ENCODE peak calls at places on chromosomes 2 and 18, in nine cellular contexts. S is CD8-positive, alpha-beta T cell; U is mesendoderm; C is neuronal stem cell; K is fibroblast of lung; V is suprapubic skin; J is tibial artery; F is CD4-positive, CD25-positive, alpha-beta regulatory T cell; A is BE2C. N is an unnamed sample.

GRCh38 chr18:5057348-5058012 is 139.6 kb downstream of the AKAIN1 start:
- DNase-seq in F (peak; percentile 61), K (peak; percentile 26), C (peak; percentile 71), V (no peak), A (peak; percentile 36), J (peak; percentile 49), U (peak; percentile 80), S (peak; percentile 35), N (peak; percentile 68)

GRCh38 chr2:42459296-42459695 is 34.5 kb downstream of the KCNG3 start:
- DNase-seq in C (no peak), K (no peak), V (no peak), A (no peak), F (no peak), S (no peak), U (peak; percentile 16), J (no peak), N (no peak)

GRCh38 chr2:168995744-168996143 is 35.4 kb downstream of the ABCB11 start:
- DNase-seq in F (no peak), K (no peak), V (no peak), C (no peak), A (no peak), U (no peak), J (no peak), S (no peak), N (no peak)

GRCh38 chr2:6352906-6353515 is 512.7 kb downstream of the CMPK2 start:
- DNase-seq in F (no peak), J (no peak), A (peak; percentile 80), K (peak; percentile 58), S (no peak), U (peak; percentile 78), C (peak; percentile 42), V (no peak), N (peak; percentile 69)

GRCh38 chr2:1633092-1633721 is 111.1 kb downstream of the PXDN start:
- DNase-seq in V (no peak), K (no peak), J (no peak), U (no peak), F (no peak), C (no peak), S (no peak), A (no peak), N (peak; percentile 61)

GRCh38 chr18:36195427-36196122 is 8.3 kb downstream of the MOCOS start:
- DNase-seq in V (no peak), J (no peak), U (no peak), S (no peak), A (no peak), C (no peak), F (no peak), K (peak; percentile 41), N (no peak)

GRCh38 chr2:229601396-229601795 is 113.0 kb downstream of the DNER start:
- DNase-seq in J (no peak), C (no peak), S (no peak), A (no peak), U (no peak), K (peak; percentile 22), F (no peak), V (no peak), N (no peak)

GRCh38 chr2:218985325-218986091 is 524 bp upstream of the FEV start:
- DNase-seq in F (no peak), U (peak; percentile 57), C (no peak), A (peak; percentile 90), S (no peak), K (no peak), J (no peak), V (no peak), N (no peak)

GRCh38 chr2:104658149-104658839 is 195.6 kb upstream of the POU3F3 start:
- DNase-seq in F (peak; percentile 18), J (peak; percentile 58), K (peak; percentile 30), A (peak; percentile 10), S (no peak), V (no peak), U (peak; percentile 89), C (peak; percentile 26), N (no peak)
- H3K27me3 ChIP-seq in F (peaks cover 2% of the 10 kb centered on the region), J (no peaks in the 10 kb centered on the region), K (no peaks in the 10 kb centered on the region), A (no peaks in the 10 kb centered on the region), S (no peaks in the 10 kb centered on the region), V (peaks cover 16% of the 10 kb centered on the region), U (no peaks in the 10 kb centered on the region), C (no peaks in the 10 kb centered on the region), N (no peaks in the 10 kb centered on the region)

GRCh38 chr2:74555610-74556103 is 1.1 kb downstream of the DOK1 start:
- DNase-seq in S (no peak), J (peak; percentile 43), F (no peak), V (no peak), U (peak; percentile 14), K (no peak), C (no peak), A (no peak), N (no peak)

GRCh38 chr2:74553892-74554820 is at the start of the genes DOK1 and LOXL3:
- DNase-seq in U (peak; percentile 92), F (peak; percentile 81), S (peak; percentile 82), C (peak; percentile 92), J (peak; percentile 87), K (peak; percentile 91), V (peak; percentile 90), A (peak; percentile 77), N (peak; percentile 75)

GRCh38 chr2:74554821-74555531 is 456 bp downstream of the DOK1 start:
- DNase-seq in J (peak; percentile 42), S (peak; percentile 46), V (peak; percentile 79), U (peak; percentile 69), F (peak; percentile 58), C (peak; percentile 49), A (no peak), K (peak; percentile 53), N (no peak)

GRCh38 chr2:74556831-74557370 is 2.4 kb downstream of the DOK1 start:
- DNase-seq in A (no peak), V (no peak), S (no peak), J (no peak), K (no peak), C (no peak), U (no peak), F (no peak), N (no peak)

DNA sequence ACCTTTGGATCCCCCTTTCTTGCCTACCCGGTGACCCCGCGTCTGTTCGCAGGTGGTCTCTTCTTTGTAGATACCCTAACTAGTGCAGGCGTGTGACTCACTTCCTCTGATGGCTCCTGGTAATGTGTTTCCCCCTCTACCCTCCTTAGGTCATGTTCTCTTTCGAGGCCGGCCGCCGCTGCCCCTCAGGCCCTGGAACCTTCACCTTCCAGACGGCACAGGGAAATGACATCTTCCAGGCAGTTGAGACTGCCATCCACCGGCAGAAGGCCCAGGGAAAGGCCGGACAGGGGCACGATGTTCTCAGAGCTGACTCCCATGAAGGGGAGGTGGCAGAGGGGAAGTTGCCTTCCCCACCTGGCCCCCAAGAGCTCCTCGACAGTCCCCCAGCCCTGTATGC is 1.6 kb downstream of the DOK1 start:
- DNase-seq in U (no peak), C (no peak), K (no peak), V (no peak), A (no peak), F (no peak), J (no peak), S (no peak), N (no peak)
- H3K4me3 ChIP-seq in U (no peak overlapping the region), C (no peak overlapping the region), K (no peak overlapping the region), V (peak overlapping the region; percentile 56), A (no peak overlapping the region), F (no peak overlapping the region), J (peak overlapping the region; percentile 92), S (no peak overlapping the region), N (no peak overlapping the region)

DNA sequence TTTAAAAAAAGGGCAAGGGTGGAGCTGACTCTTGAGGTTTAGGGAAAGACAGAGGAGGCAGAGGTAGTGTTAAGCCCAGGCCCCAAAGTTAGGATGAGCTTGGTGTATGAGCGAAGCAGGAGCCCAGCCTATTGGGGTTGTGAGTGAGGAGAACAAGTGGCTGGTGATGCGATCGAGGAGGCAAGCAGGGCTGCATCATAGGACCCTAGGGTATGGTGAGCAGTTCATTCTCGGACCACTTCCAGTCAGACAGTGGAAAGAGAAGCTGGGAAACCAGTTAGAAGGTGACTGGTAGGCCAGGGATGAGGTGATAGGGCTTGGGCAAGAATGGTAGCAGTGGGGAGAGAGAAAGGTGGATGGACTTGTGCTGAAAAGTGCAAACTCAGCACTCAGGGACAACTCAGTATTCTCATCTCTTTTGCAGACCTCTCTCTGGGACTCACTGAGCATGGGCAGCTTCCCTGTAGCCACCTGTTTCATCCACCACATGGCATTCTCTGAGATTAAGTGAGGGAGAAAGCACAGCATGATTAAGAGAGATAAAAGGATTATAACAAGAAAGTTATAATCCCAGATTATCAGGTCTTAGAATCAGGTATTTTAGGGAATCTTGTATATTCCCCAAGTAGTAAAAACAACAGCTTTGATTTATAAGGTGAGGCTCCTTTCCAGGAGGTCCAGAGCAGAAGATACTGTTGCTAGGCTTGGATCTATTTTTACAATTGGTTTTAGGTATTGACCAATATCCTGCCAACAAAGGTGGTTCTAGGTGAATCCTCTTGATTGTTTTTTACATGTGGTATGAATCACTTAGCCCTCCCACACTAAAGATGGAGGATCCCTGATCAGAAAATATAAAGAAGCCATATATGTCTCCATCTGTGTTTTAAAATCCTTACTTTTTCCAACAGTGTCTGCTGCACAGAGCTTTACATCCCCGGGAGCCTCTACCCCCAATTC is 38.3 kb downstream of the XRCC5 start:
- DNase-seq in V (no peak), S (no peak), J (no peak), C (no peak), F (peak; percentile 8), K (no peak), A (no peak), U (no peak), N (no peak)
- H3K27me3 ChIP-seq in V (no peaks in the 10 kb centered on the region), S (no peaks in the 10 kb centered on the region), J (no peaks in the 10 kb centered on the region), C (no peaks in the 10 kb centered on the region), F (no peaks in the 10 kb centered on the region), K (no peaks in the 10 kb centered on the region), A (no peaks in the 10 kb centered on the region), U (no peaks in the 10 kb centered on the region), N (no peaks in the 10 kb centered on the region)

GRCh38 chr2:161415467-161416293 is 417 bp upstream of the TBR1 start:
- DNase-seq in J (no peak), V (no peak), S (no peak), K (no peak), U (peak; percentile 29), C (peak; percentile 29), A (no peak), F (no peak), N (no peak)

GRCh38 chr2:161418275-161418714 is 2.2 kb downstream of the TBR1 start:
- DNase-seq in A (no peak), C (no peak), F (no peak), J (no peak), U (no peak), K (no peak), V (no peak), S (no peak), N (no peak)

GRCh38 chr2:161417428-161418274 is 1.6 kb downstream of the TBR1 start:
- DNase-seq in F (no peak), C (peak; percentile 18), U (peak; percentile 54), K (no peak), V (no peak), A (no peak), J (no peak), S (no peak), N (no peak)

GRCh38 chr2:161416294-161416632 is at the start of gene TBR1:
- DNase-seq in K (no peak), F (no peak), S (no peak), C (peak; percentile 31), V (no peak), A (no peak), J (no peak), U (no peak), N (no peak)

DNA sequence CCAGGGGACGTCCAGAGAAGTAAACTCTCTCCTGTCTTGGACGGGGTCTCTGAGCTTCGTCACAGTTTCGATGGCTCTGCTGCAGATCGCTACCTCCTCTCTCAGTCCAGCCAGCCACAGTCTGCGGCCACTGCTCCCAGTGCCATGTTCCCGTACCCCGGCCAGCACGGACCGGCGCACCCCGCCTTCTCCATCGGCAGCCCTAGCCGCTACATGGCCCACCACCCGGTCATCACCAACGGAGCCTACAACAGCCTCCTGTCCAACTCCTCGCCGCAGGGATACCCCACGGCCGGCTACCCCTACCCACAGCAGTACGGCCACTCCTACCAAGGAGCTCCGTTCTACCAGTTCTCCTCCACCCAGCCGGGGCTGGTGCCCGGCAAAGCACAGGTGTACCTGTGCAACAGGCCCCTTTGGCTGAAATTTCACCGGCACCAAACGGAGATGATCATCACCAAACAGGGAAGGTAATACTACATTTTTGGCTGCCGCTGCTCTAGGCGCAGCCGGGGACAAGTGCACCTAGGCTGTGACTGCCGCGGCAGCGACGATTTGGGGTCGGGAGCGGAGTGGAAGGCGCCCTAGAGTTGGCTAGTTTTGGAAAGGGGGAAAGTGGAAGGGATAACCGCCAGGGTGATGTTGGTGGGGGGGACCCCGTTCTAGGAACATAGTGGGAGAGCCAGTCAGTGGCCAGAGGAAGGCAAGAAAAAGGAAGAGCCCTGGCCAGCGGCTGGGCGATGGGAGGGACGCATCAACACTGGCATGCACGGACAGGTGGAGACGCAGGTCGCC is 733 bp downstream of the TBR1 start:
- DNase-seq in F (no peak), A (no peak), U (peak; percentile 36), J (no peak), V (no peak), K (no peak), C (peak; percentile 29), S (peak; percentile 20), N (peak; percentile 17)
- H3K4me3 ChIP-seq in F (peak overlapping the region; percentile 74), A (no peak overlapping the region), U (no peak overlapping the region), J (no peak overlapping the region), V (peak overlapping the region; percentile 9), K (no peak overlapping the region), C (peak overlapping the region; percentile 14), S (no peak overlapping the region), N (no peak overlapping the region)

N was measured in Caco-2.